ENCODE peak calls at places on chromosomes 5 and 9, in nine cellular contexts. L, C, T, I, B, N, H, Q and D are unnamed samples.

GRCh38 chr9:23822331-23823169 is 3.5 kb downstream of the ELAVL2 start:
- DNase-seq in L (no peak), C (no peak), T (no peak), I (no peak), B (no peak), N (no peak), H (no peak), Q (no peak), D (no peak)

GRCh38 chr5:66324357-66324756 is 180.3 kb downstream of the SREK1 start:
- DNase-seq in L (no peak), C (no peak), T (no peak), I (no peak), B (no peak), N (no peak), H (no peak), Q (no peak), D (no peak)

GRCh38 chr9:112552229-112553050 is 65.8 kb downstream of the KIAA1958 start:
- DNase-seq in L (no peak), C (no peak), T (no peak), I (no peak), B (no peak), N (no peak), H (no peak), Q (no peak), D (no peak)

GRCh38 chr9:136138566-136138965 is 19.9 kb upstream of the TMEM250 start:
- DNase-seq in L (no peak), C (no peak), T (peak), I (no peak), B (peak), N (peak), H (no peak), Q (peak), D (no peak)

GRCh38 chr9:12717907-12718306 is 24.7 kb downstream of the TYRP1 start:
- DNase-seq in L (no peak), C (no peak), T (no peak), I (no peak), B (no peak), N (no peak), H (no peak), Q (no peak), D (no peak)

GRCh38 chr5:140821375-140822280 is at the start of gene PCDHA5:
- DNase-seq in L (no peak), C (no peak), T (no peak), I (peak), B (peak), N (no peak), H (no peak), Q (no peak), D (peak)

GRCh38 chr9:112887377-112887776 is 3.3 kb downstream of the SLC46A2 start:
- DNase-seq in L (no peak), C (no peak), T (no peak), I (peak), B (peak), N (no peak), H (no peak), Q (no peak), D (no peak)

GRCh38 chr9:3186751-3187150 is 339.1 kb downstream of the RFX3 start:
- DNase-seq in L (no peak), C (no peak), T (no peak), I (no peak), B (no peak), N (no peak), H (no peak), Q (no peak), D (no peak)

GRCh38 chr5:39533749-39534148 is 109.0 kb upstream of the DAB2 start:
- DNase-seq in L (no peak), C (no peak), T (no peak), I (no peak), B (no peak), N (no peak), H (no peak), Q (no peak), D (no peak)

GRCh38 chr5:60493372-60493771 is 206.6 kb downstream of the DEPDC1B start:
- DNase-seq in L (no peak), C (no peak), T (no peak), I (no peak), B (no peak), N (no peak), H (no peak), Q (no peak), D (no peak)

GRCh38 chr5:142922223-142922952 is 152.2 kb downstream of the ARHGAP26 start:
- DNase-seq in L (no peak), C (no peak), T (peak), I (no peak), B (peak), N (no peak), H (no peak), Q (peak), D (no peak)

GRCh38 chr9:91500509-91501011 is 76.9 kb upstream of the NFIL3 start:
- DNase-seq in L (no peak), C (no peak), T (peak), I (no peak), B (peak), N (no peak), H (peak), Q (no peak), D (no peak)

DNA sequence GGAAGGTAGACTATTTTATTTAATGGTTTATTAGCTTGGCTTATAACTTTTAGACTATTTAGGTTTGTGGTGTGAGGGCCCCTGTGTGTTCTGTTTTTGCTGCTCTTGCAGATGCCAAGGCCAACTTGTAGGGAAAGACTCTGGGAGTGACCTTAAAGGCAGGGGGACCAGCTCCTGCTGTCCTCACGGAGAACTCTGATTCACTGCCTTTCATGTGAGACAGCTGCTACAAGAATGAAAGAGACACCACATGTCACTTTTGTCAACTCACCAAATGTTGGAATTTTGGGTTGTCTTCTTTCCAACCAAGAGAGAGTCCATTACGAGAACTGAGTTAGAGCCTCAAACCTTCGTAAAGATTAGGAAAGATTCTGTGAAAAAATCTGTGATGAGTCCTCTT is 258.3 kb upstream of the ADAMTSL1 start:
- DNase-seq in L (no peak), C (no peak), T (no peak), I (no peak), B (no peak), N (no peak), H (no peak), Q (no peak), D (no peak)
- H3K4me3 ChIP-seq in L (no peak), C (no peak), T (no peak), I (no peak), B (no peak), N (no peak), H (no peak), Q (no peak), D (no peak)

GRCh38 chr5:98736753-98737152 is 36.7 kb upstream of the RGMB start:
- DNase-seq in L (no peak), C (no peak), T (no peak), I (no peak), B (no peak), N (no peak), H (no peak), Q (no peak), D (no peak)

GRCh38 chr5:98735806-98736507 is 37.5 kb upstream of the RGMB start:
- DNase-seq in L (no peak), C (no peak), T (peak), I (no peak), B (no peak), N (no peak), H (no peak), Q (no peak), D (no peak)

DNA sequence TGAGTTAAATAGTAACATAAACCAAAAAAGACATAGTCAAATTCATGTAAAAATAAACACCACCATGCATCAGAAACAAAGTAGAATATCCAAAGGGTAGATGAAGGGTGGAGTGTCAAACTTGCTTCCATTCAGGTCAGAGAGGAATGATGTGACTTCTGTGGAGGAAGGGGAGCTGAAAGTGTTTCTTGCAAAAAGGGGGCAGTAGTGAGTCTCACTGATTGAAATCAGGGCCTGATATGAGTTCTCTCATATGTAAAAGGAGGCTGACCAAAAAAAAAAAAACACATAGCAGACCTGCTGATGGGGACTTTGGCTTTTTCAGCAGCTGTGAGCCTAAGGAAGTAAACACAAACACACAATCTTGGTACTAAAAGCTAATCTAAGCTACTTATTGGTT is 38.8 kb upstream of the RGMB start:
- DNase-seq in L (no peak), C (no peak), T (no peak), I (no peak), B (no peak), N (no peak), H (no peak), Q (no peak), D (no peak)
- TF ChIP-seq CTCF in L (no peak), C (no peak), T (no peak), I (no peak), B (no peak), N (no peak), H (peak), Q (no peak), D (no peak)

GRCh38 chr9:129227843-129228189 is 49.8 kb upstream of the IER5L start:
- DNase-seq in L (no peak), C (no peak), T (no peak), I (no peak), B (no peak), N (no peak), H (no peak), Q (no peak), D (no peak)

GRCh38 chr9:129223551-129224208 is 45.6 kb upstream of the IER5L start:
- DNase-seq in L (no peak), C (no peak), T (no peak), I (no peak), B (no peak), N (no peak), H (no peak), Q (peak), D (no peak)

GRCh38 chr9:129225815-129226214 is 47.8 kb upstream of the IER5L start:
- DNase-seq in L (peak), C (peak), T (peak), I (peak), B (peak), N (peak), H (no peak), Q (peak), D (no peak)

GRCh38 chr9:129224618-129225017 is 46.6 kb upstream of the IER5L start:
- DNase-seq in L (no peak), C (no peak), T (no peak), I (no peak), B (no peak), N (no peak), H (no peak), Q (no peak), D (no peak)

GRCh38 chr9:129225201-129225778 is 47.2 kb upstream of the IER5L start:
- DNase-seq in L (no peak), C (no peak), T (no peak), I (no peak), B (no peak), N (no peak), H (no peak), Q (no peak), D (no peak)
- H3K27ac ChIP-seq in L (no peak), C (peak), T (no peak), I (peak), B (peak), N (peak), H (no peak), Q (peak), D (peak)

GRCh38 chr5:159104759-159105317 is 5.1 kb upstream of the EBF1 start:
- DNase-seq in L (no peak), C (no peak), T (no peak), I (no peak), B (no peak), N (no peak), H (no peak), Q (no peak), D (no peak)
- H3K4me3 ChIP-seq in L (no peak), C (peak), T (no peak), I (no peak), B (no peak), N (no peak), H (no peak), Q (peak), D (no peak)

GRCh38 chr9:131530546-131530929 is 525 bp downstream of the UCK1 start:
- DNase-seq in L (no peak), C (peak), T (peak), I (peak), B (peak), N (peak), H (no peak), Q (peak), D (peak)
- TF ChIP-seq CTCF in L (no peak), C (peak), T (no peak), I (no peak), B (peak), N (no peak), H (peak), Q (peak), D (no peak)

GRCh38 chr5:67640011-67640410 is 443.4 kb upstream of the CD180 start:
- DNase-seq in L (no peak), C (no peak), T (no peak), I (no peak), B (no peak), N (no peak), H (no peak), Q (no peak), D (no peak)
- H3K27ac ChIP-seq in L (no peak), C (no peak), T (no peak), I (peak), B (no peak), N (no peak), H (no peak), Q (no peak), D (no peak)